ENCODE peak calls at places on chromosomes 1 and 21, in nine cellular contexts. S is ovary; K is activated T-helper 1 cell treated with anti-CD3 and anti-CD28 coated beads, Interleukin-2, amount 50 U/mL, for 16 hours; G is activated CD4-positive, alpha-beta T cell treated with anti-CD3 and anti-CD28 coated beads, Interleukin-2, amount 10 ng/mL, durations not matched to agents 7 days and 5 days; E is ELR; U is neural crest cell; Z is heart left ventricle; W is fibroblast of pulmonary artery; V is HFF-Myc. C is an unnamed sample.

GRCh38 chr1:93814059-93814794 is 64.8 kb downstream of the DNTTIP2 start:
- DNase-seq in S (peak; percentile 36), K (no peak), G (peak; percentile 72), E (peak; percentile 89), U (peak; percentile 61), Z (peak; percentile 51), W (peak; percentile 92), V (peak; percentile 81), C (peak; percentile 50)

GRCh38 chr1:201693019-201693372 is 136.0 kb upstream of the IPO9 start:
- DNase-seq in S (no peak), K (no peak), G (no peak), E (no peak), U (no peak), Z (no peak), W (no peak), V (no peak), C (no peak)

GRCh38 chr1:163535807-163536206 is 214.1 kb downstream of the NUF2 start:
- DNase-seq in S (no peak), K (no peak), G (no peak), E (peak; percentile 24), U (no peak), Z (no peak), W (peak; percentile 51), V (peak; percentile 54), C (peak; percentile 31)

GRCh38 chr1:196063307-196063706 is 544.9 kb downstream of the KCNT2 start:
- DNase-seq in S (no peak), K (no peak), G (no peak), E (peak; percentile 9), U (no peak), Z (no peak), W (peak; percentile 28), V (no peak), C (no peak)

GRCh38 chr1:199706826-199707606 is 320.5 kb upstream of the NR5A2 start:
- DNase-seq in S (no peak), K (no peak), G (no peak), E (no peak), U (no peak), Z (no peak), W (no peak), V (no peak), C (no peak)

GRCh38 chr1:100340494-100340893 is 11.8 kb upstream of the CDC14A start:
- DNase-seq in S (no peak), K (no peak), G (no peak), E (no peak), U (no peak), Z (no peak), W (no peak), V (no peak), C (no peak)

GRCh38 chr1:84969489-84970250 is 27.2 kb downstream of the MCOLN2 start:
- DNase-seq in S (no peak), K (no peak), G (no peak), E (peak; percentile 6), U (no peak), Z (no peak), W (no peak), V (no peak), C (no peak)

GRCh38 chr1:30756545-30757195 is 904 bp downstream of the LAPTM5 start:
- DNase-seq in S (no peak), K (peak; percentile 44), G (peak; percentile 76), E (peak; percentile 93), U (no peak), Z (peak; percentile 78), W (peak; percentile 62), V (peak; percentile 77), C (peak; percentile 76)

GRCh38 chr1:173161510-173162221 is 45.5 kb downstream of the TNFSF4 start:
- DNase-seq in S (no peak), K (no peak), G (no peak), E (peak; percentile 90), U (no peak), Z (no peak), W (peak; percentile 64), V (peak; percentile 16), C (no peak)

GRCh38 chr1:70034403-70034802 is 171.0 kb downstream of the LRRC40 start:
- DNase-seq in S (no peak), K (no peak), G (no peak), E (peak; percentile 80), U (no peak), Z (no peak), W (peak; percentile 75), V (peak; percentile 61), C (no peak)

GRCh38 chr1:10573446-10573845 is 98.7 kb downstream of the PEX14 start:
- DNase-seq in S (no peak), K (no peak), G (no peak), E (peak; percentile 18), U (no peak), Z (no peak), W (no peak), V (no peak), C (no peak)

GRCh38 chr21:37503848-37504467 is 137.4 kb downstream of the DYRK1A start:
- DNase-seq in S (no peak), K (no peak), G (no peak), E (peak; percentile 87), U (no peak), Z (no peak), W (peak; percentile 78), V (peak; percentile 25), C (no peak)

GRCh38 chr1:97143236-97143882 is 421.8 kb downstream of the PTBP2 start:
- DNase-seq in S (no peak), K (no peak), G (no peak), E (peak; percentile 65), U (no peak), Z (no peak), W (peak; percentile 36), V (no peak), C (no peak)

GRCh38 chr1:177274687-177275211 is 104.0 kb downstream of the BRINP2 start:
- DNase-seq in S (peak; percentile 37), K (no peak), G (no peak), E (no peak), U (no peak), Z (peak; percentile 80), W (peak; percentile 78), V (peak; percentile 33), C (no peak)

GRCh38 chr1:156502749-156503671 is 2.4 kb upstream of the MEF2D start:
- DNase-seq in S (peak; percentile 86), K (no peak), G (no peak), E (peak; percentile 97), U (no peak), Z (peak; percentile 94), W (peak; percentile 96), V (peak; percentile 70), C (no peak)

GRCh38 chr1:182674346-182675246 is 9.8 kb downstream of the RGS8 start:
- DNase-seq in S (no peak), K (no peak), G (no peak), E (no peak), U (no peak), Z (no peak), W (peak; percentile 10), V (no peak), C (no peak)

GRCh38 chr1:198483006-198483405 is 57.5 kb downstream of the ATP6V1G3 start:
- DNase-seq in S (no peak), K (no peak), G (no peak), E (no peak), U (no peak), Z (no peak), W (no peak), V (no peak), C (no peak)

GRCh38 chr1:230359992-230360391 is 66.1 kb downstream of the PGBD5 start:
- DNase-seq in S (no peak), K (no peak), G (no peak), E (peak; percentile 78), U (no peak), Z (no peak), W (no peak), V (peak; percentile 43), C (no peak)

GRCh38 chr1:184879876-184880275 is 94.4 kb downstream of the NIBAN1 start:
- DNase-seq in S (no peak), K (no peak), G (no peak), E (no peak), U (no peak), Z (no peak), W (no peak), V (no peak), C (no peak)

GRCh38 chr1:29878501-29878900 is 642.2 kb downstream of the PTPRU start:
- DNase-seq in S (no peak), K (no peak), G (no peak), E (no peak), U (no peak), Z (no peak), W (no peak), V (no peak), C (no peak)

GRCh38 chr1:23897083-23897482 is 16.1 kb downstream of the CNR2 start:
- DNase-seq in S (no peak), K (no peak), G (no peak), E (no peak), U (no peak), Z (no peak), W (no peak), V (no peak), C (no peak)

GRCh38 chr1:165577707-165578106 is 33.9 kb downstream of the LRRC52 start:
- DNase-seq in S (no peak), K (no peak), G (no peak), E (no peak), U (no peak), Z (no peak), W (no peak), V (no peak), C (no peak)

GRCh38 chr1:28776341-28776740 is 35.6 kb upstream of the OPRD1 start:
- DNase-seq in S (no peak), K (no peak), G (no peak), E (no peak), U (no peak), Z (no peak), W (no peak), V (no peak), C (no peak)

GRCh38 chr1:153623091-153623490 is 4.2 kb downstream of the S100A13 start:
- DNase-seq in S (no peak), K (no peak), G (no peak), E (no peak), U (no peak), Z (no peak), W (no peak), V (no peak), C (no peak)

GRCh38 chr1:157596384-157596783 is 1.5 kb downstream of the FCRL4 start:
- DNase-seq in S (no peak), K (no peak), G (no peak), E (no peak), U (no peak), Z (no peak), W (no peak), V (no peak), C (peak; percentile 59)

GRCh38 chr1:226662704-226663326 is 76.3 kb downstream of the ITPKB start:
- DNase-seq in S (peak; percentile 57), K (peak; percentile 62), G (peak; percentile 82), E (peak; percentile 98), U (no peak), Z (peak; percentile 83), W (peak; percentile 89), V (peak; percentile 91), C (peak; percentile 98)

GRCh38 chr1:79052829-79053449 is 46.4 kb upstream of the ADGRL4 start:
- DNase-seq in S (no peak), K (no peak), G (no peak), E (peak; percentile 20), U (no peak), Z (no peak), W (no peak), V (no peak), C (peak; percentile 54)

GRCh38 chr21:42232176-42232825 is 13.4 kb downstream of the ABCG1 start:
- DNase-seq in S (no peak), K (no peak), G (peak; percentile 39), E (no peak), U (no peak), Z (no peak), W (no peak), V (no peak), C (no peak)

GRCh38 chr1:5720936-5721335 is 271.3 kb downstream of the NPHP4 start:
- DNase-seq in S (no peak), K (no peak), G (no peak), E (no peak), U (no peak), Z (no peak), W (no peak), V (no peak), C (no peak)

GRCh38 chr1:205396972-205397616 is 24.8 kb downstream of the LEMD1 start:
- DNase-seq in S (no peak), K (no peak), G (peak; percentile 25), E (peak; percentile 69), U (peak; percentile 25), Z (no peak), W (peak; percentile 72), V (no peak), C (peak; percentile 68)

GRCh38 chr1:43563779-43564616 is 33.3 kb downstream of the PTPRF start:
- DNase-seq in S (peak; percentile 88), K (no peak), G (no peak), E (no peak), U (no peak), Z (no peak), W (peak; percentile 24), V (no peak), C (no peak)